ENCODE peak calls at places on chromosomes 7 and 10, in nine cellular contexts. R is neural progenitor cell, C is GM04503, B is Daoy, M is lower leg skin, V is activated T-helper 1 cell treated with Interleukin-2 at 50 U/mL for 16 hours, A is IMR-90, G is esophagus squamous epithelium, J is nephron progenitor cell. Y is an unnamed sample.

GRCh38 chr7:158865462-158865922 is 9.1 kb downstream of the DYNC2I1 start:
- DNase-seq in G (no peak), J (peak; percentile 37), A (no peak), B (no peak), C (no peak), V (no peak), R (no peak), M (peak; percentile 80), Y (no peak)

GRCh38 chr10:132611986-132612385 is 74.4 kb downstream of the INPP5A start:
- DNase-seq in G (no peak), R (no peak), B (no peak), V (no peak), A (no peak), M (peak; percentile 37), C (no peak), J (no peak), Y (no peak)

GRCh38 chr10:34092891-34093290 is 722.2 kb downstream of the PARD3 start:
- DNase-seq in V (no peak), J (no peak), C (no peak), M (no peak), R (no peak), G (no peak), B (no peak), A (peak; percentile 52), Y (no peak)

GRCh38 chr7:45106820-45107219 is 4.7 kb downstream of the TBRG4 start:
- DNase-seq in C (no peak), A (no peak), V (no peak), G (no peak), R (no peak), J (no peak), B (no peak), M (no peak), Y (no peak)

GRCh38 chr7:151205749-151206148 is 4.5 kb downstream of the H2BK1 start:
- DNase-seq in J (no peak), V (no peak), M (no peak), A (no peak), C (no peak), G (no peak), R (no peak), B (no peak), Y (no peak)

GRCh38 chr7:22730921-22731654 is 4.1 kb downstream of the IL6 start:
- DNase-seq in V (no peak), C (no peak), M (no peak), R (no peak), G (no peak), B (peak; percentile 98), A (peak; percentile 76), J (no peak), Y (peak; percentile 90)

GRCh38 chr10:5321273-5321672 is 43.5 kb upstream of the UCN3 start:
- DNase-seq in V (no peak), M (no peak), J (no peak), A (no peak), G (no peak), C (no peak), B (no peak), R (no peak), Y (no peak)

GRCh38 chr10:49310901-49311561 is 12.1 kb downstream of the C10orf71 start:
- DNase-seq in G (no peak), B (no peak), A (no peak), J (no peak), R (no peak), C (no peak), V (no peak), M (no peak), Y (no peak)

GRCh38 chr7:25951414-25952276 is 200.4 kb upstream of the NFE2L3 start:
- DNase-seq in R (peak; percentile 8), C (no peak), V (no peak), G (no peak), B (peak; percentile 21), M (peak; percentile 86), J (peak; percentile 15), A (no peak), Y (no peak)

GRCh38 chr7:31104361-31105255 is 52.5 kb downstream of the ADCYAP1R1 start:
- DNase-seq in R (no peak), C (no peak), A (no peak), M (peak; percentile 68), V (no peak), J (no peak), G (no peak), B (no peak), Y (no peak)

GRCh38 chr10:93498196-93498595 is 1.8 kb downstream of the CEP55 start:
- DNase-seq in V (no peak), A (no peak), C (no peak), M (no peak), B (no peak), G (no peak), R (no peak), J (no peak), Y (no peak)

GRCh38 chr7:19051767-19052375 is 65.6 kb downstream of the TWIST1 start:
- DNase-seq in M (no peak), A (peak; percentile 38), V (no peak), C (no peak), G (no peak), J (peak; percentile 13), R (peak; percentile 57), B (peak; percentile 60), Y (no peak)

GRCh38 chr10:120963053-120963533 is 111.9 kb downstream of the WDR11 start:
- DNase-seq in B (no peak), C (no peak), R (peak; percentile 85), J (no peak), A (no peak), V (no peak), M (no peak), G (no peak), Y (no peak)

GRCh38 chr10:92052088-92052487 is 128.5 kb downstream of the BTAF1 start:
- DNase-seq in G (no peak), C (no peak), M (no peak), A (no peak), R (no peak), J (no peak), V (no peak), B (no peak), Y (no peak)

GRCh38 chr7:4100691-4101090 is 581.4 kb upstream of the FOXK1 start:
- DNase-seq in J (no peak), R (no peak), M (no peak), V (no peak), G (no peak), A (no peak), C (no peak), B (no peak), Y (no peak)

Y was measured in HS-5.